ENCODE peak calls at places on chromosome 18, in four cellular contexts. F, H, G and A are unnamed samples.

GRCh38 chr18:22324191-22325131 is 93.3 kb downstream of the CTAGE1 start:
- DNase-seq in F (peak), H (peak), G (no peak), A (peak)

GRCh38 chr18:58186258-58186948 is 142.4 kb downstream of the NEDD4L start:
- DNase-seq in F (no peak), H (no peak), G (no peak), A (no peak)

GRCh38 chr18:1090758-1091157 is 186.1 kb downstream of the ADCYAP1 start:
- DNase-seq in F (no peak), H (no peak), G (no peak), A (no peak)

GRCh38 chr18:47036298-47036874 is 965 bp upstream of the ELOA2 start:
- DNase-seq in F (peak), H (peak), G (peak), A (peak)

GRCh38 chr18:24022141-24022540 is 7.6 kb downstream of the TTC39C start:
- DNase-seq in F (no peak), H (no peak), G (no peak), A (no peak)

GRCh38 chr18:8962906-8963635 is 139.4 kb upstream of the NDUFV2 start:
- DNase-seq in F (no peak), H (no peak), G (no peak), A (no peak)

GRCh38 chr18:69840445-69840844 is 107.2 kb downstream of the CD226 start:
- DNase-seq in F (no peak), H (no peak), G (no peak), A (no peak)

GRCh38 chr18:31046916-31047315 is 4.4 kb upstream of the DSC3 start:
- DNase-seq in F (no peak), H (no peak), G (no peak), A (no peak)

GRCh38 chr18:41052625-41053024 is 902.4 kb upstream of the PIK3C3 start:
- DNase-seq in F (no peak), H (no peak), G (no peak), A (no peak)

GRCh38 chr18:36321636-36322407 is 24.3 kb downstream of the FHOD3 start:
- DNase-seq in F (no peak), H (no peak), G (no peak), A (no peak)

GRCh38 chr18:76504749-76505148 is 9.7 kb upstream of the ZNF516 start:
- DNase-seq in F (no peak), H (no peak), G (no peak), A (no peak)

GRCh38 chr18:59874166-59874565 is 25.6 kb upstream of the PMAIP1 start:
- DNase-seq in F (no peak), H (peak), G (peak), A (no peak)

GRCh38 chr18:59867337-59868104 is 32.3 kb upstream of the PMAIP1 start:
- DNase-seq in F (no peak), H (no peak), G (no peak), A (no peak)

GRCh38 chr18:59870623-59871130 is 29.1 kb upstream of the PMAIP1 start:
- DNase-seq in F (no peak), H (no peak), G (no peak), A (no peak)

GRCh38 chr18:59873616-59874015 is 26.2 kb upstream of the PMAIP1 start:
- DNase-seq in F (no peak), H (no peak), G (no peak), A (no peak)

DNA sequence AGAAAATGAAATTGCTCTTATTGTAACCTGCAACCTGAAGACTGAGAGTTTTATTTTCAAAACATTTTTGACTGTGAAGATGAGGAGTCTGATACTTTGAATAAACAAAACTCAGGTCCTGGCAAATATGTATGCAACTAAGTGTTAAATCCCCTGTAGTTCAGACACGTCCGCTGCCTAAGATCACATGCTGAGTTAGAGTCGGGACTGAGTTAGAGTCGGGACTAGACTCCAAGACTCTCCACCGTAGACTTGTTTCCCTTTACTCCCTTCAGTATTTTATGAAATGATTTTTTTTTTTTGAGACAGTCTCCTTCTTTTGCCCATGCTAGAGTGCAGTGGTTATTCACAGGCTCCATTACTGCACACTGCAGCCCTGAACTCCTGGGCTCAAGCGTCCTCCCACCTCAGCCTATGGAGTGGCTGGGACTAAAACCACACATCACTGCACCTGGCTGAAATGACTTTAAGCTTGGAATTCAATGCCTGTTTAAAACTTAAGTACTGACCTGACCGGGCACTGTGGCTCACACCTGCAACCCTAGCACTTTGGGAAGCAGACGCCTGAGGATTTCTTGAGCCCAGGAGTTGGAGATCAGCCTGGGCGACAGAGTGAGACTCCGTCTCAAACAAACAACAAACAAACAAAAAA is 28.0 kb upstream of the PMAIP1 start:
- DNase-seq in F (peak), H (no peak), G (no peak), A (no peak)
- TF ChIP-seq ELF4 in F (no peak), H (no peak), G (no peak), A (no peak)

GRCh38 chr18:67636597-67637385 is 120.3 kb upstream of the DSEL start:
- DNase-seq in F (peak), H (no peak), G (no peak), A (no peak)
- TF ChIP-seq ELF4 in F (no peak), H (no peak), G (no peak), A (no peak)

GRCh38 chr18:48049757-48050156 is 119.3 kb upstream of the SMAD2 start:
- DNase-seq in F (no peak), H (no peak), G (no peak), A (no peak)

GRCh38 chr18:48052291-48052840 is 121.9 kb upstream of the SMAD2 start:
- DNase-seq in F (no peak), H (no peak), G (no peak), A (no peak)

GRCh38 chr18:48048251-48048650 is 117.8 kb upstream of the SMAD2 start:
- DNase-seq in F (no peak), H (no peak), G (no peak), A (no peak)

GRCh38 chr18:48052845-48053244 is 122.4 kb upstream of the SMAD2 start:
- DNase-seq in F (no peak), H (no peak), G (no peak), A (no peak)

GRCh38 chr18:48050176-48050575 is 119.7 kb upstream of the SMAD2 start:
- DNase-seq in F (no peak), H (no peak), G (no peak), A (no peak)
- TF ChIP-seq ELF4 in F (no peak), H (no peak), G (no peak), A (no peak)

GRCh38 chr18:73664896-73665295 is 482.7 kb downstream of the FBXO15 start:
- DNase-seq in F (no peak), H (no peak), G (no peak), A (no peak)
- TF ChIP-seq ELF4 in F (no peak), H (no peak), G (no peak), A (no peak)

DNA sequence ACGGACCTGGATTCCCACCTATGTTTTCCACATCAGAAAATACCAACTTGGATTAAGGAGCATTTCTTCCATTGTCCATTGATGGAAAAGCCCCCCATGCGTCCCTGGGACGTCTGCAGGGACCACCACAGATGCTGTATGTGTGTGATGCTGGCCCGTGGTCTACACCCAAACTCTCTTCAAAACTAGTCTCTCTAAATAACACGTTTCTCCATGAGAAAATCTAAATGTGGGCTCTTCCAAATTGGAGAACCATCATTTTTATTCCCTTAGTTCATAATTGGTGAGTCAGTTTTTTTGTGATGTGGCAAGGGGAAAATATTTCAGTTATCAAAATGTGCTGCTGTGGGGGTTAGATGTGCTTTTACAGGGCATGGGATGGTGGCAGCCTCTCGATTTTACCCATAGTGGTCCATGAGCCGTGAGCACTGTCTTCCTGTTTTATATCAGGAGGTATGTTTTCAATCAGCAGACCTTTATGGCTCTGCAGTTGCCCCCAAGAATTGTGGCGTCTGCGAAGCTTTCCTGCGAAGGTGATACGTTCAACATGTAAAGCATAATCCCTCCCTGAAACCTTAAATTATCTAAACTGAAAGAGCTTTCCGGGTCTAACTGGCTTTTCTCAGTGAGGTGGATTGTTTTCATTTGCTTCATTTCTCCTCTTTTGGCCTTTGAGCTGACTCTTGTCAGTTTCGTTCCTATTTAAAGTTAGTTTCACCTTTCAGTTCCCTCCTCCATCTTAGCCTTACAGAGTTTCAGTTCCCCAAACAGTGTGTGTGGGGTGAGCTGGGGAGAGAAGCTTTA is 78.3 kb downstream of the SETBP1 start:
- DNase-seq in F (no peak), H (no peak), G (no peak), A (no peak)
- TF ChIP-seq ELF4 in F (no peak), H (no peak), G (no peak), A (no peak)

GRCh38 chr18:10370716-10371115 is 83.7 kb upstream of the APCDD1 start:
- DNase-seq in F (no peak), H (no peak), G (no peak), A (no peak)
- TF ChIP-seq ELF4 in F (no peak), H (no peak), G (no peak), A (no peak)

GRCh38 chr18:55897101-55897500 is 309.1 kb upstream of the TCF4 start:
- DNase-seq in F (no peak), H (no peak), G (no peak), A (no peak)
- TF ChIP-seq ELF4 in F (no peak), H (no peak), G (no peak), A (no peak)

GRCh38 chr18:13112982-13113381 is 105.6 kb upstream of the LDLRAD4 start:
- DNase-seq in F (peak), H (peak), G (peak), A (peak)
- TF ChIP-seq ELF4 in F (no peak), H (no peak), G (no peak), A (no peak)